ENCODE peak calls at places on chromosome 22, in six cellular contexts. One of them, this sample, is unnamed.

GRCh38 chr22:41940853-41941765 is 5.8 kb downstream of the CENPM start:
- DNase-seq in HepG2: peak
- DNase-seq in endothelial cell of umbilical vein: peak
- DNase-seq in K562: peak
- DNase-seq in GM12878: no peak
- DNase-seq in A549: peak
- DNase-seq in this sample: peak

GRCh38 chr22:30891781-30892180 is 76.8 kb downstream of the MORC2 start:
- DNase-seq in endothelial cell of umbilical vein: no peak
- DNase-seq in K562: no peak
- DNase-seq in GM12878: no peak
- DNase-seq in A549: no peak
- DNase-seq in HepG2: no peak
- DNase-seq in this sample: no peak

GRCh38 chr22:49586244-49586748 is 241.4 kb downstream of the BRD1 start:
- DNase-seq in K562: no peak
- DNase-seq in endothelial cell of umbilical vein: peak
- DNase-seq in A549: no peak
- DNase-seq in GM12878: no peak
- DNase-seq in HepG2: peak
- DNase-seq in this sample: no peak

GRCh38 chr22:33640900-33641299 is 279.4 kb downstream of the LARGE1 start:
- DNase-seq in GM12878: no peak
- DNase-seq in HepG2: no peak
- DNase-seq in K562: no peak
- DNase-seq in A549: no peak
- DNase-seq in endothelial cell of umbilical vein: no peak
- DNase-seq in this sample: no peak

GRCh38 chr22:29689872-29690213 is 30.0 kb upstream of the CABP7 start:
- DNase-seq in K562: peak
- DNase-seq in endothelial cell of umbilical vein: peak
- DNase-seq in HepG2: peak
- DNase-seq in A549: no peak
- DNase-seq in GM12878: no peak
- DNase-seq in this sample: peak

GRCh38 chr22:45934659-45935341 is 42.2 kb downstream of the WNT7B start:
- DNase-seq in GM12878: no peak
- DNase-seq in A549: peak
- DNase-seq in HepG2: peak
- DNase-seq in endothelial cell of umbilical vein: no peak
- DNase-seq in K562: no peak
- DNase-seq in this sample: peak

GRCh38 chr22:48885271-48885918 is 942.3 kb downstream of the BRD1 start:
- DNase-seq in A549: no peak
- DNase-seq in HepG2: no peak
- DNase-seq in endothelial cell of umbilical vein: no peak
- DNase-seq in K562: no peak
- DNase-seq in GM12878: no peak
- DNase-seq in this sample: no peak

GRCh38 chr22:49934144-49934890 is 15.9 kb downstream of the CRELD2 start:
- DNase-seq in endothelial cell of umbilical vein: no peak
- DNase-seq in GM12878: no peak
- DNase-seq in A549: no peak
- DNase-seq in HepG2: no peak
- DNase-seq in K562: peak
- DNase-seq in this sample: peak

GRCh38 chr22:36587289-36588154 is 58.6 kb upstream of the EIF3D start:
- DNase-seq in HepG2: no peak
- DNase-seq in A549: peak
- DNase-seq in GM12878: no peak
- DNase-seq in endothelial cell of umbilical vein: no peak
- DNase-seq in K562: no peak
- DNase-seq in this sample: no peak

GRCh38 chr22:17786435-17787158 is 12.3 kb upstream of the BID start:
- DNase-seq in K562: peak
- DNase-seq in endothelial cell of umbilical vein: peak
- DNase-seq in HepG2: peak
- DNase-seq in A549: no peak
- DNase-seq in GM12878: no peak
- DNase-seq in this sample: peak

GRCh38 chr22:36461665-36462474 is 19.6 kb downstream of the TXN2 start:
- DNase-seq in HepG2: peak
- DNase-seq in endothelial cell of umbilical vein: peak
- DNase-seq in A549: peak
- DNase-seq in K562: no peak
- DNase-seq in GM12878: no peak
- DNase-seq in this sample: no peak

GRCh38 chr22:38921126-38921525 is 36.3 kb upstream of the APOBEC3A start:
- DNase-seq in endothelial cell of umbilical vein: no peak
- DNase-seq in A549: no peak
- DNase-seq in HepG2: no peak
- DNase-seq in K562: no peak
- DNase-seq in GM12878: no peak
- DNase-seq in this sample: no peak

GRCh38 chr22:45928726-45929359 is 48.1 kb downstream of the WNT7B start:
- DNase-seq in A549: no peak
- DNase-seq in endothelial cell of umbilical vein: no peak
- DNase-seq in K562: no peak
- DNase-seq in GM12878: no peak
- DNase-seq in HepG2: no peak
- DNase-seq in this sample: no peak

DNA sequence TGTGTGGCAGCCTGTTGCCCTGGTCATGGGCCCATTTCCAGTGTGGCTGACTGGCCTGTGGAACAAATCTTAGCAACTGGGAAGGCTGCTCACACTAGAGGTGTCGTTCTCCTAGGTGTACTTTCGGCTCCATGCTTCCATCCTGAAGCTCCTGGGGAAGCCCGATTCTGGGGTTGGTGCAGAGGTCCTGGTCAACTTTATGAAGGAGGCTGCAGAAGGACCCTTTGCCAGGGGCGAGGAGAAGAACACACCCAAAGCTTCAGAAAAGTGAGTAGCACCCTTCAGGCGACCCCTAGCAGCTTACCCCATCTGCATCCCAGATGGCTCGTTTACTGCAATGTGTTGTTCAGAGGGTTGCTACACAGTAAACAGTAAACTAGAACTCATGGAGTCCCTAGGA is 84.7 kb downstream of the CABIN1 start:
- DNase-seq in A549: no peak
- DNase-seq in GM12878: no peak
- DNase-seq in endothelial cell of umbilical vein: no peak
- DNase-seq in HepG2: no peak
- DNase-seq in K562: no peak
- DNase-seq in this sample: no peak
- TF ChIP-seq MYC in A549: no peak
- TF ChIP-seq MYC in GM12878: no peak
- TF ChIP-seq MYC in endothelial cell of umbilical vein: no peak
- TF ChIP-seq MYC in HepG2: no peak
- TF ChIP-seq MYC in K562: no peak
- TF ChIP-seq MYC in this sample: no peak

GRCh38 chr22:20215742-20216141 is 52.4 kb downstream of the RTN4R start:
- DNase-seq in endothelial cell of umbilical vein: no peak
- DNase-seq in A549: no peak
- DNase-seq in K562: no peak
- DNase-seq in HepG2: no peak
- DNase-seq in GM12878: no peak
- DNase-seq in this sample: no peak

GRCh38 chr22:20214853-20215252 is 53.3 kb downstream of the RTN4R start:
- DNase-seq in endothelial cell of umbilical vein: no peak
- DNase-seq in K562: no peak
- DNase-seq in HepG2: no peak
- DNase-seq in A549: no peak
- DNase-seq in GM12878: no peak
- DNase-seq in this sample: no peak

GRCh38 chr22:20211997-20212753 is 55.9 kb downstream of the RTN4R start:
- DNase-seq in endothelial cell of umbilical vein: no peak
- DNase-seq in GM12878: no peak
- DNase-seq in HepG2: no peak
- DNase-seq in A549: no peak
- DNase-seq in K562: peak
- DNase-seq in this sample: no peak

GRCh38 chr22:20212754-20213699 is 55.1 kb downstream of the RTN4R start:
- DNase-seq in K562: no peak
- DNase-seq in GM12878: no peak
- DNase-seq in endothelial cell of umbilical vein: no peak
- DNase-seq in A549: no peak
- DNase-seq in HepG2: no peak
- DNase-seq in this sample: no peak

GRCh38 chr22:20213833-20214708 is 54.0 kb downstream of the RTN4R start:
- DNase-seq in endothelial cell of umbilical vein: no peak
- DNase-seq in HepG2: no peak
- DNase-seq in GM12878: no peak
- DNase-seq in A549: no peak
- DNase-seq in K562: no peak
- DNase-seq in this sample: no peak
- TF ChIP-seq MYC in endothelial cell of umbilical vein: no peak
- TF ChIP-seq MYC in HepG2: no peak
- TF ChIP-seq MYC in GM12878: no peak
- TF ChIP-seq MYC in A549: no peak
- TF ChIP-seq MYC in K562: peak
- TF ChIP-seq MYC in this sample: no peak

DNA sequence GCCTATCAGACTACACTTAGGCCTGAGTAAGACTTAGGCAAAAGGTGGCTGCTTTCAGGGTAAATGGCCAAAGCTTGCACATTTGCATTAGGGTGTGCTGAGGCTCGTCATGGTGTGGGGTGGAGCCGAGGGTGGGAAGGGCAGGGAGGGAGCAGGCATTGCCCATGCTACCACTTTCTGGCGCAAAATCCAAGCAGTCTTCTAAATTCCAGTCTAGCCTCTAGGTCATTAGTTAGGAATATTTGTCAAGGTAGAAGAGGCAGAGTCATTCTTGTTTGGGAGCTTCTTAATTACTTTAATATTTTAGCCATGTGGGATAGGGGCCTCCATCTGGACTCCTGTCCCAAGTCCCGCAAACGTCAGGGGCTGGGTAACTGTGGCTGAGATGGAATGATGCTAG is 28.6 kb downstream of the SCUBE1 start:
- DNase-seq in K562: no peak
- DNase-seq in GM12878: no peak
- DNase-seq in HepG2: no peak
- DNase-seq in A549: no peak
- DNase-seq in endothelial cell of umbilical vein: no peak
- DNase-seq in this sample: no peak
- TF ChIP-seq MYC in K562: no peak
- TF ChIP-seq MYC in GM12878: no peak
- TF ChIP-seq MYC in HepG2: no peak
- TF ChIP-seq MYC in A549: no peak
- TF ChIP-seq MYC in endothelial cell of umbilical vein: no peak
- TF ChIP-seq MYC in this sample: no peak

GRCh38 chr22:35368386-35368785 is 12.5 kb upstream of the HMOX1 start:
- DNase-seq in GM12878: no peak
- DNase-seq in A549: no peak
- DNase-seq in endothelial cell of umbilical vein: no peak
- DNase-seq in HepG2: no peak
- DNase-seq in K562: no peak
- DNase-seq in this sample: no peak
- TF ChIP-seq MYC in GM12878: no peak
- TF ChIP-seq MYC in A549: no peak
- TF ChIP-seq MYC in endothelial cell of umbilical vein: no peak
- TF ChIP-seq MYC in HepG2: no peak
- TF ChIP-seq MYC in K562: no peak
- TF ChIP-seq MYC in this sample: no peak